ENCODE peak calls at places on chromosomes 13 and 19, in eight cellular contexts. Q is upper lobe of right lung, I is RWPE2, M is psoas muscle, W is heart right ventricle, B is mucosa of descending colon, A is HCT116, J is right lobe of liver. Z is an unnamed sample.

GRCh38 chr19:55632463-55632834 is 8.1 kb upstream of the ZNF784 start:
- ATAC-seq in Q (peak; percentile 86), J (peak; percentile 79), B (peak; percentile 82), I (peak; percentile 53), A (peak; percentile 69), W (peak; percentile 67), M (peak; percentile 76), Z (peak; percentile 72)

GRCh38 chr13:37701972-37702371 is 103.4 kb upstream of the POSTN start:
- ATAC-seq in Q (peak; percentile 45), J (peak; percentile 63), B (no peak), M (no peak), W (no peak), A (no peak), I (peak; percentile 84), Z (no peak)

GRCh38 chr13:95660981-95661581 is 15.9 kb upstream of the DNAJC3 start:
- ATAC-seq in Q (peak; percentile 35), M (no peak), B (no peak), J (peak; percentile 52), I (no peak), W (no peak), A (no peak), Z (no peak)

GRCh38 chr13:41271456-41272285 is 8.3 kb upstream of the MTRF1 start:
- ATAC-seq in J (no peak), I (no peak), W (no peak), A (no peak), M (no peak), Q (no peak), B (no peak), Z (no peak)

GRCh38 chr13:112204881-112205327 is 138.0 kb downstream of the SOX1 start:
- ATAC-seq in Q (peak; percentile 22), B (peak; percentile 47), W (peak; percentile 90), M (no peak), I (no peak), J (peak; percentile 76), A (no peak), Z (no peak)

GRCh38 chr19:14369399-14370168 is 11.7 kb upstream of the ADGRE5 start:
- ATAC-seq in I (no peak), W (peak; percentile 73), J (peak; percentile 24), Q (peak; percentile 24), M (no peak), B (no peak), A (no peak), Z (peak; percentile 56)

GRCh38 chr19:41785653-41786052 is 10.7 kb upstream of the CEACAM3 start:
- ATAC-seq in I (peak; percentile 92), W (peak; percentile 63), B (peak; percentile 82), J (peak; percentile 85), A (peak; percentile 98), Q (peak; percentile 96), M (no peak), Z (no peak)

GRCh38 chr13:49307365-49307764 is 59.6 kb downstream of the CDADC1 start:
- ATAC-seq in Q (no peak), W (peak; percentile 31), B (no peak), J (no peak), M (peak; percentile 44), I (no peak), A (no peak), Z (peak; percentile 35)

GRCh38 chr13:41500501-41500900 is 43.2 kb downstream of the RGCC start:
- ATAC-seq in B (peak; percentile 80), I (peak; percentile 93), A (peak; percentile 54), J (no peak), M (no peak), Q (peak; percentile 73), W (peak; percentile 61), Z (no peak)

GRCh38 chr13:22498006-22498405 is 682.8 kb upstream of the SGCG start:
- ATAC-seq in I (no peak), B (no peak), M (no peak), A (no peak), J (no peak), Q (no peak), W (no peak), Z (no peak)

GRCh38 chr19:5691205-5691929 is 1.3 kb downstream of the RPL36 start:
- ATAC-seq in W (peak; percentile 62), J (peak; percentile 2), A (no peak), Q (no peak), B (peak; percentile 42), I (peak; percentile 2), M (peak; percentile 20), Z (no peak)

GRCh38 chr13:30429235-30429634 is 6.9 kb downstream of the UBE2L5 start:
- ATAC-seq in J (no peak), M (no peak), A (no peak), W (no peak), Q (no peak), B (no peak), I (no peak), Z (no peak)

GRCh38 chr13:44199627-44200207 is 173.9 kb upstream of the SERP2 start:
- ATAC-seq in I (peak; percentile 35), B (no peak), M (peak; percentile 97), Q (peak; percentile 67), J (no peak), W (no peak), A (no peak), Z (peak; percentile 95)

GRCh38 chr19:13078897-13079541 is 23.6 kb downstream of the LYL1 start:
- ATAC-seq in W (no peak), I (no peak), Q (peak; percentile 23), B (peak; percentile 48), J (no peak), A (no peak), M (peak; percentile 47), Z (peak; percentile 47)

GRCh38 chr19:14979498-14980255 is at the start of gene SLC1A6:
- ATAC-seq in J (no peak), M (no peak), B (no peak), W (no peak), Q (no peak), A (no peak), I (peak; percentile 45), Z (no peak)

GRCh38 chr13:20465218-20465879 is 60.3 kb downstream of the CRYL1 start:
- ATAC-seq in A (no peak), I (peak; percentile 63), M (peak; percentile 81), B (peak; percentile 72), J (peak; percentile 72), Q (no peak), W (peak; percentile 46), Z (peak; percentile 25)

GRCh38 chr13:65748227-65748626 is 1481.9 kb downstream of the PCDH9 start:
- ATAC-seq in M (no peak), Q (no peak), A (no peak), J (no peak), B (no peak), W (no peak), I (no peak), Z (no peak)

GRCh38 chr13:65746522-65746921 is 1483.6 kb downstream of the PCDH9 start:
- ATAC-seq in M (no peak), I (no peak), W (no peak), A (no peak), Q (no peak), B (no peak), J (no peak), Z (no peak)

DNA sequence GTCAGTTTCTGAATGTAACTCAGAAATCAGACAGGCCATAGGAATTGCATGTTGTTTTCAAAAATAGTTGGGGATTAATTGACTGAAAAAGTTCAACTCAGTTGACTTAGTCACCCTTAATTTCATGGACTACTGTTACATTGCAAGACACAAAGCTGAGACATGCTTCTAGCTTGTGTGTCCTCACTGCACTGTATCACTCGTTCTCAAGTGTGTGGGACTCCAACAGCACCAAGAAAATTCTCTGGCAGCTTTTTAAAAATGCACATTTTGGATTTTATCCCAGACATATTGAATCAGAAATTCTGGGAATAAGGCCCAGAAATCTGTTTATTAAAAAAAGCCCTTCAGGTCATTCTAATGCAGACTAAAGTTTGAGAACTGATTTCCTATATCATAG is 1485.4 kb downstream of the PCDH9 start:
- ATAC-seq in W (no peak), J (no peak), I (no peak), Q (no peak), M (no peak), A (no peak), B (no peak), Z (no peak)
- H3K4me1 ChIP-seq in W (no peaks in the 10 kb centered on the region), J (no peaks in the 10 kb centered on the region), I (no peaks in the 10 kb centered on the region), Q (no peaks in the 10 kb centered on the region), M (no peaks in the 10 kb centered on the region), A (no peaks in the 10 kb centered on the region), B (no peaks in the 10 kb centered on the region), Z (no peaks in the 10 kb centered on the region)

GRCh38 chr19:2055871-2056809 is 5.1 kb upstream of the MKNK2 start:
- ATAC-seq in Q (peak; percentile 1), B (peak; percentile 16), M (no peak), I (peak; percentile 30), J (no peak), W (peak; percentile 26), A (peak; percentile 13), Z (peak; percentile 62)

GRCh38 chr19:2057484-2058469 is 6.7 kb upstream of the MKNK2 start:
- ATAC-seq in J (no peak), Q (no peak), M (no peak), I (no peak), A (no peak), W (no peak), B (no peak), Z (no peak)

GRCh38 chr19:2054763-2055162 is 3.7 kb upstream of the MKNK2 start:
- ATAC-seq in W (no peak), A (peak; percentile 28), J (no peak), Q (no peak), M (no peak), I (no peak), B (peak; percentile 36), Z (no peak)

GRCh38 chr19:2058570-2059421 is 7.8 kb upstream of the MKNK2 start:
- ATAC-seq in M (no peak), W (no peak), Q (no peak), A (no peak), J (no peak), B (no peak), I (no peak), Z (no peak)

GRCh38 chr19:2056810-2057192 is 5.8 kb upstream of the MKNK2 start:
- ATAC-seq in W (no peak), M (no peak), B (no peak), Q (no peak), I (no peak), J (no peak), A (no peak), Z (no peak)
- H3K4me1 ChIP-seq in W (peaks cover 82% of the 10 kb centered on the region), M (peaks cover 40% of the 10 kb centered on the region), B (peaks cover 68% of the 10 kb centered on the region), Q (peaks cover 74% of the 10 kb centered on the region), I (peaks cover 49% of the 10 kb centered on the region), J (peaks cover 35% of the 10 kb centered on the region), A (peaks cover 93% of the 10 kb centered on the region), Z (peaks cover 92% of the 10 kb centered on the region)

GRCh38 chr13:80086304-80086721 is 254.6 kb downstream of the SPRY2 start:
- ATAC-seq in J (peak; percentile 51), M (no peak), I (peak; percentile 92), W (no peak), Q (peak; percentile 48), B (peak; percentile 98), A (no peak), Z (no peak)
- H3K4me1 ChIP-seq in J (no peaks in the 10 kb centered on the region), M (peaks cover 7% of the 10 kb centered on the region), I (peaks cover 42% of the 10 kb centered on the region), W (peaks cover 22% of the 10 kb centered on the region), Q (peaks cover 12% of the 10 kb centered on the region), B (peaks cover 8% of the 10 kb centered on the region), A (peaks cover 9% of the 10 kb centered on the region), Z (peaks cover 21% of the 10 kb centered on the region)

DNA sequence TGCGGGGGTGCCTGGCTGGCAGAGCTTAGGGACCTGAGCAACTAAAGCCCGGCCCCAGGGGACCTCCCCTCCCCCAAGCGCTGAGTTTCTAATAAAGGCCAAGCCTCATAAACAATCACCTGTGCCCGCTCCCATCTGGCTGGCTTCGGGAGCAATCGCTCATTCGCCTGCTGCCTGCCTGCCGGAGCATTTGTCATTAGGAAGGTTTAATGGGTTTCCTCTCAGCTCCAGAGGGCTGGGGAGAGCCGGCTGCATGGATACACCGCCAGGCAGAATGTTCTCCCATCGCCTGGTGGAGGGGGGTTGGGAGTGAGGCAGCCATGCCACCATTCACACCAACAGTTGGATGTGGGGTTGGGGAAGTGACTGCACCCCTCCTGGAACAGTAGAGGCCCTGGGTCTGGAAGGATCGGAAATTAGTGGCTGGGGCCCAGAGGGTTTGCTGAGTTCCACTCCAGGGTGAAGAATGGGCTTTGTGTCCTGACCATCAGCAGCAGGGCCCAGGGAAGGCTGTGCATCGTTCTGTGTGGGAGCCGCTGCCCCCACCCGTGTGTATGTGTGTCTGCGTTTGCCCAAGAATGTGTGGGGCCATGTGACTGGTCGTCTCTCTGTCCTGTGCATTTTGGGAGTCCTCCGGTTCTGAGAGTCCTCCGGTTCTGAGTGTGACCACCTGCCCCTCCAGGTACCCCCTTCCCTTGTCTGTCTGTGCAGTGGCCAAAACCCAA is 15.3 kb downstream of the PIN1 start:
- ATAC-seq in I (no peak), Q (no peak), W (no peak), J (no peak), A (no peak), M (no peak), B (no peak), Z (no peak)
- H3K4me1 ChIP-seq in I (no peaks in the 10 kb centered on the region), Q (no peaks in the 10 kb centered on the region), W (no peaks in the 10 kb centered on the region), J (no peaks in the 10 kb centered on the region), A (peaks cover 22% of the 10 kb centered on the region), M (no peaks in the 10 kb centered on the region), B (no peaks in the 10 kb centered on the region), Z (no peaks in the 10 kb centered on the region)